ENCODE peak calls at places on chromosomes 4 and X, in eight cellular contexts. One of them, this sample, is unnamed.
A peak's percentile ranks its signal among the peaks of the same experiment; 100 is the strongest.

GRCh38 chr4:53089940-53090729 is 228.0 kb downstream of the RASL11B start:
- DNase-seq in GM10248: no peak
- DNase-seq in H7: no peak
- DNase-seq in Ammon's horn: peak; percentile 15
- DNase-seq in GM23338: no peak
- DNase-seq in NCI-H510A treated with DMSO at 0.1 percent for 48 hours: no peak
- DNase-seq in NCI-H2107: no peak
- DNase-seq in HEK293T: no peak
- DNase-seq in this sample: no peak

GRCh38 chr4:28443786-28444412 is 1583.3 kb downstream of the STIM2 start:
- DNase-seq in GM10248: no peak
- DNase-seq in H7: peak; percentile 4
- DNase-seq in Ammon's horn: peak; percentile 7
- DNase-seq in GM23338: peak; percentile 45
- DNase-seq in NCI-H510A treated with DMSO at 0.1 percent for 48 hours: no peak
- DNase-seq in NCI-H2107: no peak
- DNase-seq in HEK293T: no peak
- DNase-seq in this sample: peak; percentile 3

GRCh38 chr4:21507439-21507838 is 441.1 kb downstream of the KCNIP4 start:
- DNase-seq in GM10248: no peak
- DNase-seq in H7: no peak
- DNase-seq in Ammon's horn: peak; percentile 5
- DNase-seq in GM23338: peak; percentile 46
- DNase-seq in NCI-H510A treated with DMSO at 0.1 percent for 48 hours: peak; percentile 0
- DNase-seq in NCI-H2107: no peak
- DNase-seq in HEK293T: peak; percentile 3
- DNase-seq in this sample: no peak

GRCh38 chr4:47038263-47038662 is 6.9 kb downstream of the GABRB1 start:
- DNase-seq in GM10248: no peak
- DNase-seq in H7: no peak
- DNase-seq in Ammon's horn: no peak
- DNase-seq in GM23338: no peak
- DNase-seq in NCI-H510A treated with DMSO at 0.1 percent for 48 hours: no peak
- DNase-seq in NCI-H2107: no peak
- DNase-seq in HEK293T: no peak
- DNase-seq in this sample: no peak

GRCh38 chrX:460823-461640 is 74.3 kb upstream of the PPP2R3B start:
- DNase-seq in GM10248: no peak
- DNase-seq in H7: no peak
- DNase-seq in Ammon's horn: no peak
- DNase-seq in GM23338: no peak
- DNase-seq in NCI-H510A treated with DMSO at 0.1 percent for 48 hours: no peak
- DNase-seq in NCI-H2107: no peak
- DNase-seq in HEK293T: no peak
- DNase-seq in this sample: no peak

GRCh38 chr4:91622925-91623600 is 680.7 kb upstream of the GRID2 start:
- DNase-seq in GM10248: no peak
- DNase-seq in H7: no peak
- DNase-seq in Ammon's horn: no peak
- DNase-seq in GM23338: peak; percentile 44
- DNase-seq in NCI-H510A treated with DMSO at 0.1 percent for 48 hours: no peak
- DNase-seq in NCI-H2107: no peak
- DNase-seq in HEK293T: no peak
- DNase-seq in this sample: no peak

GRCh38 chrX:7641141-7641540 is 201.8 kb upstream of the VCX start:
- DNase-seq in GM10248: no peak
- DNase-seq in H7: no peak
- DNase-seq in Ammon's horn: no peak
- DNase-seq in GM23338: no peak
- DNase-seq in NCI-H510A treated with DMSO at 0.1 percent for 48 hours: no peak
- DNase-seq in NCI-H2107: no peak
- DNase-seq in HEK293T: no peak
- DNase-seq in this sample: no peak

GRCh38 chrX:55488268-55488558 is 1.4 kb downstream of the USP51 start:
- DNase-seq in GM10248: no peak
- DNase-seq in H7: no peak
- DNase-seq in Ammon's horn: no peak
- DNase-seq in GM23338: peak; percentile 35
- DNase-seq in NCI-H510A treated with DMSO at 0.1 percent for 48 hours: no peak
- DNase-seq in NCI-H2107: no peak
- DNase-seq in HEK293T: no peak
- DNase-seq in this sample: peak; percentile 40

GRCh38 chrX:74788545-74789086 is 136.6 kb downstream of the NEXMIF start:
- DNase-seq in GM10248: no peak
- DNase-seq in H7: peak; percentile 6
- DNase-seq in Ammon's horn: no peak
- DNase-seq in GM23338: peak; percentile 35
- DNase-seq in NCI-H510A treated with DMSO at 0.1 percent for 48 hours: no peak
- DNase-seq in NCI-H2107: no peak
- DNase-seq in HEK293T: peak; percentile 24
- DNase-seq in this sample: no peak

GRCh38 chr4:78610546-78611214 is 59.1 kb downstream of the ANXA3 start:
- DNase-seq in GM10248: no peak
- DNase-seq in H7: no peak
- DNase-seq in Ammon's horn: no peak
- DNase-seq in GM23338: no peak
- DNase-seq in NCI-H510A treated with DMSO at 0.1 percent for 48 hours: peak; percentile 36
- DNase-seq in NCI-H2107: no peak
- DNase-seq in HEK293T: no peak
- DNase-seq in this sample: no peak

GRCh38 chrX:110987292-110987691 is 108.7 kb upstream of the PAK3 start:
- DNase-seq in GM10248: no peak
- DNase-seq in H7: peak; percentile 14
- DNase-seq in Ammon's horn: no peak
- DNase-seq in GM23338: peak; percentile 51
- DNase-seq in NCI-H510A treated with DMSO at 0.1 percent for 48 hours: no peak
- DNase-seq in NCI-H2107: no peak
- DNase-seq in HEK293T: peak; percentile 42
- DNase-seq in this sample: peak; percentile 0

GRCh38 chr4:54482529-54482961 is 175.2 kb upstream of the KIT start:
- DNase-seq in GM10248: no peak
- DNase-seq in H7: no peak
- DNase-seq in Ammon's horn: no peak
- DNase-seq in GM23338: no peak
- DNase-seq in NCI-H510A treated with DMSO at 0.1 percent for 48 hours: no peak
- DNase-seq in NCI-H2107: no peak
- DNase-seq in HEK293T: no peak
- DNase-seq in this sample: no peak

GRCh38 chr4:2266181-2266580 is 4.3 kb upstream of the MXD4 start:
- DNase-seq in GM10248: no peak
- DNase-seq in H7: no peak
- DNase-seq in Ammon's horn: no peak
- DNase-seq in GM23338: no peak
- DNase-seq in NCI-H510A treated with DMSO at 0.1 percent for 48 hours: no peak
- DNase-seq in NCI-H2107: no peak
- DNase-seq in HEK293T: no peak
- DNase-seq in this sample: peak; percentile 85

GRCh38 chrX:9668537-9668936 is 97.1 kb downstream of the GPR143 start:
- DNase-seq in GM10248: no peak
- DNase-seq in H7: no peak
- DNase-seq in Ammon's horn: no peak
- DNase-seq in GM23338: no peak
- DNase-seq in NCI-H510A treated with DMSO at 0.1 percent for 48 hours: no peak
- DNase-seq in NCI-H2107: no peak
- DNase-seq in HEK293T: no peak
- DNase-seq in this sample: no peak

GRCh38 chr4:64158648-64159326 is 250.5 kb downstream of the TECRL start:
- DNase-seq in GM10248: peak; percentile 36
- DNase-seq in H7: no peak
- DNase-seq in Ammon's horn: peak; percentile 82
- DNase-seq in GM23338: peak; percentile 86
- DNase-seq in NCI-H510A treated with DMSO at 0.1 percent for 48 hours: peak; percentile 74
- DNase-seq in NCI-H2107: no peak
- DNase-seq in HEK293T: peak; percentile 52
- DNase-seq in this sample: peak; percentile 60

GRCh38 chr4:2626231-2626630 is 89.8 kb downstream of the FAM193A start:
- DNase-seq in GM10248: no peak
- DNase-seq in H7: no peak
- DNase-seq in Ammon's horn: no peak
- DNase-seq in GM23338: no peak
- DNase-seq in NCI-H510A treated with DMSO at 0.1 percent for 48 hours: no peak
- DNase-seq in NCI-H2107: no peak
- DNase-seq in HEK293T: no peak
- DNase-seq in this sample: no peak

GRCh38 chrX:47093248-47093647 is 15.0 kb downstream of the RGN start:
- DNase-seq in GM10248: no peak
- DNase-seq in H7: no peak
- DNase-seq in Ammon's horn: peak; percentile 37
- DNase-seq in GM23338: peak; percentile 26
- DNase-seq in NCI-H510A treated with DMSO at 0.1 percent for 48 hours: peak; percentile 15
- DNase-seq in NCI-H2107: peak; percentile 10
- DNase-seq in HEK293T: no peak
- DNase-seq in this sample: peak; percentile 34

GRCh38 chr4:14157262-14157661 is 529.7 kb upstream of the BOD1L1 start:
- DNase-seq in GM10248: peak; percentile 29
- DNase-seq in H7: no peak
- DNase-seq in Ammon's horn: no peak
- DNase-seq in GM23338: no peak
- DNase-seq in NCI-H510A treated with DMSO at 0.1 percent for 48 hours: no peak
- DNase-seq in NCI-H2107: no peak
- DNase-seq in HEK293T: no peak
- DNase-seq in this sample: peak; percentile 30

GRCh38 chr4:150814873-150815272 is 200.2 kb downstream of the LRBA start:
- DNase-seq in GM10248: no peak
- DNase-seq in H7: no peak
- DNase-seq in Ammon's horn: no peak
- DNase-seq in GM23338: no peak
- DNase-seq in NCI-H510A treated with DMSO at 0.1 percent for 48 hours: no peak
- DNase-seq in NCI-H2107: no peak
- DNase-seq in HEK293T: no peak
- DNase-seq in this sample: no peak

GRCh38 chr4:40238700-40239548 is 42.1 kb downstream of the RHOH start:
- DNase-seq in GM10248: no peak
- DNase-seq in H7: peak; percentile 55
- DNase-seq in Ammon's horn: no peak
- DNase-seq in GM23338: peak; percentile 56
- DNase-seq in NCI-H510A treated with DMSO at 0.1 percent for 48 hours: peak; percentile 1
- DNase-seq in NCI-H2107: no peak
- DNase-seq in HEK293T: peak; percentile 71
- DNase-seq in this sample: peak; percentile 44

GRCh38 chr4:110589297-110589696 is 33.6 kb downstream of the PITX2 start:
- DNase-seq in GM10248: no peak
- DNase-seq in H7: no peak
- DNase-seq in Ammon's horn: no peak
- DNase-seq in GM23338: no peak
- DNase-seq in NCI-H510A treated with DMSO at 0.1 percent for 48 hours: peak; percentile 5
- DNase-seq in NCI-H2107: no peak
- DNase-seq in HEK293T: no peak
- DNase-seq in this sample: no peak